ENCODE peak calls at places on chromosomes 6 and 20, in four cellular contexts. V, X, Z and G are unnamed samples.

GRCh38 chr6:14354919-14355572 is 237.5 kb downstream of the CD83 start:
- DNase-seq in X (no peak), Z (no peak), V (no peak), G (no peak)

GRCh38 chr6:56246941-56247653 is at the start of gene COL21A1:
- DNase-seq in V (no peak), Z (peak; percentile 71), X (peak; percentile 75), G (peak; percentile 17)

GRCh38 chr20:48679011-48679410 is 148.8 kb downstream of the PREX1 start:
- DNase-seq in Z (no peak), X (no peak), V (no peak), G (no peak)

GRCh38 chr6:166619912-166620311 is 7.1 kb downstream of the RPS6KA2 start:
- DNase-seq in Z (no peak), V (no peak), X (no peak), G (no peak)

GRCh38 chr6:79984261-79984660 is 20.2 kb upstream of the TTK start:
- DNase-seq in Z (no peak), V (no peak), X (no peak), G (no peak)

GRCh38 chr6:14396826-14397517 is 279.4 kb downstream of the CD83 start:
- DNase-seq in Z (peak; percentile 87), V (peak; percentile 42), X (peak; percentile 82), G (no peak)

GRCh38 chr6:56475736-56476457 is 166.8 kb downstream of the DST start:
- DNase-seq in X (no peak), V (no peak), Z (no peak), G (no peak)

GRCh38 chr6:119894801-119895200 is 545.2 kb upstream of the MAN1A1 start:
- DNase-seq in Z (no peak), V (no peak), X (no peak), G (no peak)

GRCh38 chr6:169086020-169086419 is 167.6 kb downstream of the THBS2 start:
- DNase-seq in Z (no peak), X (no peak), V (no peak), G (no peak)

GRCh38 chr6:44542401-44543116 is 155.1 kb downstream of the CDC5L start:
- DNase-seq in V (no peak), X (peak; percentile 46), Z (no peak), G (no peak)

GRCh38 chr6:55260181-55260580 is 67.1 kb upstream of the GFRAL start:
- DNase-seq in X (no peak), Z (no peak), V (no peak), G (no peak)

GRCh38 chr6:3352678-3353077 is 93.9 kb downstream of the PSMG4 start:
- DNase-seq in Z (no peak), V (no peak), X (no peak), G (no peak)

GRCh38 chr20:64119301-64119680 is 11.9 kb upstream of the NPBWR2 start:
- DNase-seq in X (no peak), V (no peak), Z (no peak), G (no peak)

GRCh38 chr6:139801571-139802321 is 427.3 kb upstream of the CITED2 start:
- DNase-seq in V (no peak), X (no peak), Z (no peak), G (no peak)

GRCh38 chr6:54892831-54893230 is 46.3 kb downstream of the FAM83B start:
- DNase-seq in V (no peak), Z (no peak), X (no peak), G (no peak)

GRCh38 chr6:21201181-21201580 is 392.4 kb upstream of the SOX4 start:
- DNase-seq in Z (no peak), X (no peak), V (no peak), G (no peak)

GRCh38 chr6:97177905-97178304 is 105.1 kb downstream of the MMS22L start:
- DNase-seq in Z (no peak), X (no peak), V (no peak), G (no peak)

GRCh38 chr6:101398716-101399626 is 5.5 kb downstream of the GRIK2 start:
- DNase-seq in X (no peak), V (no peak), Z (no peak), G (no peak)

GRCh38 chr6:41707565-41708200 is 27.7 kb downstream of the TFEB start:
- DNase-seq in X (no peak), Z (peak; percentile 90), V (no peak), G (no peak)

GRCh38 chr6:78861509-78861908 is 5.8 kb upstream of the IRAK1BP1 start:
- DNase-seq in V (no peak), X (no peak), Z (no peak), G (no peak)

GRCh38 chr6:35021014-35021413 is 120.1 kb downstream of the TCP11 start:
- DNase-seq in V (no peak), X (no peak), Z (no peak), G (no peak)

GRCh38 chr6:33213166-33213988 is 5.1 kb downstream of the RING1 start:
- DNase-seq in Z (peak; percentile 79), X (no peak), V (no peak), G (no peak)

GRCh38 chr20:8335796-8336195 is 203.7 kb downstream of the PLCB1 start:
- DNase-seq in V (no peak), X (no peak), Z (no peak), G (no peak)

GRCh38 chr20:50635676-50636600 is 55.4 kb downstream of the RIPOR3 start:
- DNase-seq in X (no peak), Z (peak; percentile 84), V (no peak), G (no peak)

GRCh38 chr20:8709627-8710026 is 359.3 kb upstream of the PLCB4 start:
- DNase-seq in Z (no peak), V (no peak), X (no peak), G (no peak)

GRCh38 chr6:160765412-160765811 is 63.4 kb downstream of the PLG start:
- DNase-seq in X (no peak), V (no peak), Z (no peak), G (no peak)

GRCh38 chr20:1209447-1210387 is 6.5 kb downstream of the C20orf202 start:
- DNase-seq in X (no peak), Z (no peak), V (peak; percentile 29), G (no peak)
- H3K27me3 ChIP-seq in X (no peaks in the 10 kb centered on the region), Z (peaks cover 10% of the 10 kb centered on the region), V (no peaks in the 10 kb centered on the region), G (no peaks in the 10 kb centered on the region)

DNA sequence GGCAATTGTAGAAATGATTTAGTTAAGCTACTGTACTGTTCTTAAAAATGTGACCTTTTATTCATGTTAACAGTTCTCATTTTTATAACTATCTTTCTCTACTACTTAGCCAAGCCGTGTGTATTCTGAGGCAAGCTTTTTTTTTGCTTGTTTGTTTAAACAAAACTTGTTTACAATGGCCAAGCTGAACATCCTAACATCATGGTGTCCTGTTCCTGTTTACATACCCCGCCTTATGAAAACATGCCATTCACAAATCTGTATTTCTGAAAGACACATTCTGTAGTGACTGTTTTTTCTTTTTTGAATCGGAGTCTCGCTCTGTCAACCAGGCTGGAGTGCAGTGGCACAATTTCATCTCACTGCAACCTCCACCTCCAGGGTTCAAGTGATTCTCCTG is 140.9 kb downstream of the NCOA3 start:
- DNase-seq in V (no peak), Z (no peak), X (no peak), G (no peak)
- H3K36me3 ChIP-seq in V (peaks cover 46% of the 10 kb centered on the region), Z (peaks cover 99% of the 10 kb centered on the region), X (peaks cover 16% of the 10 kb centered on the region), G (no peaks in the 10 kb centered on the region)

GRCh38 chr20:63011798-63012197 is 5.0 kb upstream of the BHLHE23 start:
- DNase-seq in Z (no peak), X (no peak), V (no peak), G (no peak)
- TF ChIP-seq POLR2AphosphoS5 in Z (no peak), X (no peak), V (no peak), G (no peak)

DNA sequence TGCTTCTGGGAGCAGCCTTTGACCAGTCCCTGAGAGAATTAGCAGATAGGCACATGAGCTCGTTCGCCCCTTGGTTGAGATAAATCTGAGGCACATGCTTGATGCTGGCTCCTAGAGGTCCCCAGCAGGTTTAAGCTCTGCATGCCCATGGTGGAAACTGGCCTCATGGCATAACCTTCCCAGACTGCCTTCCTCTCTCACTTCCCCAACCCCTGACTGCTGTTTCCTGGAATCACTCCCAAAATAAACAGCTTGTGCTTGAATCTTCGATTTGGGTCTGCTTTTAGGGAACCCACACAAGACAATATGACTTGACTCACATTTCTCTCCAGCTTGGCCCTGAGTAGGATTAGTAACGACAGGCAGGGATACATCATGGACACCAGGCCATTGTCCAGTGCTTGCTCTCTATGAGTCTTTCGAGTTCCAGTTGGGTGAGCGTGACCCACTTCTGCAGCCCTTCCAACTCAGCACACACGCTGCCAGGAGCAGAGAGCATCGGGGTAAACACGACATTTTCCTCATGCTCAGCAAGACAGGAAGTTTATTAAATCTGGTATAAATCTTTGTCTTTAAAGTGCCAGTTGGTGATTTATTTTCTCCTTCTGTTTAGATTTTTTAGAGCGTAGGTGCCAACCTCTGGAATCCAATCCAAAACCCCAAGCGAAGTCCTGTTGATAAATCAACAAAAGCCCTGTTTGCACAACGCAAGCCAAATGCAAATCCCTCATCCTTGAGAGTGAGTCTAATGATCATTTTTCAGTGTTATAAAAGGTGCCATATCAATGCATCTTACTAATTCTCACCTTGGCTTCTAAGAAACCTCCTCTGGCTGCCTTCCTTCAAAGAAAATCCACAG is 135.0 kb downstream of the FOXA2 start:
- DNase-seq in V (no peak), Z (no peak), X (no peak), G (no peak)
- H3K27me3 ChIP-seq in V (no peaks in the 10 kb centered on the region), Z (no peaks in the 10 kb centered on the region), X (peaks cover 7% of the 10 kb centered on the region), G (no peaks in the 10 kb centered on the region)